ENCODE peak calls at places on chromosomes 2 and 18, in eight cellular contexts. One of them, this sample, is unnamed.

GRCh38 chr2:16650287-16651249 is 15.1 kb downstream of the CYRIA start:
- DNase-seq in H9: no peak
- DNase-seq in brain microvascular endothelial cell: peak
- DNase-seq in T-helper 1 cell: no peak
- DNase-seq in iPS-NIHi11: no peak
- DNase-seq in adrenal gland: no peak
- DNase-seq in psoas muscle: no peak
- DNase-seq in heart left ventricle: no peak
- DNase-seq in this sample: no peak

GRCh38 chr2:237475704-237476107 is 11.3 kb upstream of the MLPH start:
- DNase-seq in psoas muscle: peak
- DNase-seq in brain microvascular endothelial cell: peak
- DNase-seq in iPS-NIHi11: no peak
- DNase-seq in H9: no peak
- DNase-seq in T-helper 1 cell: peak
- DNase-seq in heart left ventricle: no peak
- DNase-seq in adrenal gland: no peak
- DNase-seq in this sample: no peak

GRCh38 chr2:188813846-188814245 is 160.3 kb upstream of the COL3A1 start:
- DNase-seq in heart left ventricle: no peak
- DNase-seq in psoas muscle: no peak
- DNase-seq in H9: no peak
- DNase-seq in adrenal gland: no peak
- DNase-seq in iPS-NIHi11: no peak
- DNase-seq in brain microvascular endothelial cell: peak
- DNase-seq in T-helper 1 cell: no peak
- DNase-seq in this sample: peak

GRCh38 chr2:195638738-195639137 is 18.3 kb upstream of the SLC39A10 start:
- DNase-seq in T-helper 1 cell: no peak
- DNase-seq in H9: no peak
- DNase-seq in heart left ventricle: no peak
- DNase-seq in adrenal gland: no peak
- DNase-seq in iPS-NIHi11: no peak
- DNase-seq in psoas muscle: no peak
- DNase-seq in brain microvascular endothelial cell: no peak
- DNase-seq in this sample: no peak

GRCh38 chr2:122478773-122479172 is 723.3 kb downstream of the TSN start:
- DNase-seq in iPS-NIHi11: no peak
- DNase-seq in adrenal gland: no peak
- DNase-seq in psoas muscle: no peak
- DNase-seq in H9: no peak
- DNase-seq in brain microvascular endothelial cell: no peak
- DNase-seq in heart left ventricle: no peak
- DNase-seq in T-helper 1 cell: no peak
- DNase-seq in this sample: no peak

GRCh38 chr18:63067939-63068338 is 251.6 kb downstream of the BCL2 start:
- DNase-seq in heart left ventricle: no peak
- DNase-seq in psoas muscle: no peak
- DNase-seq in T-helper 1 cell: no peak
- DNase-seq in H9: no peak
- DNase-seq in brain microvascular endothelial cell: no peak
- DNase-seq in adrenal gland: no peak
- DNase-seq in iPS-NIHi11: no peak
- DNase-seq in this sample: no peak

GRCh38 chr2:49240608-49241007 is 86.3 kb upstream of the FSHR start:
- DNase-seq in heart left ventricle: no peak
- DNase-seq in adrenal gland: no peak
- DNase-seq in brain microvascular endothelial cell: no peak
- DNase-seq in psoas muscle: no peak
- DNase-seq in T-helper 1 cell: no peak
- DNase-seq in H9: no peak
- DNase-seq in iPS-NIHi11: peak
- DNase-seq in this sample: no peak

GRCh38 chr2:166494140-166494544 is at the start of gene SCN7A:
- DNase-seq in T-helper 1 cell: no peak
- DNase-seq in iPS-NIHi11: peak
- DNase-seq in H9: peak
- DNase-seq in psoas muscle: peak
- DNase-seq in heart left ventricle: peak
- DNase-seq in brain microvascular endothelial cell: peak
- DNase-seq in adrenal gland: peak
- DNase-seq in this sample: peak

GRCh38 chr18:67043276-67043675 is 439.4 kb upstream of the CDH19 start:
- DNase-seq in heart left ventricle: peak
- DNase-seq in iPS-NIHi11: peak
- DNase-seq in H9: peak
- DNase-seq in adrenal gland: no peak
- DNase-seq in T-helper 1 cell: no peak
- DNase-seq in brain microvascular endothelial cell: no peak
- DNase-seq in psoas muscle: no peak
- DNase-seq in this sample: no peak

GRCh38 chr18:58223717-58224424 is 179.8 kb downstream of the NEDD4L start:
- DNase-seq in iPS-NIHi11: no peak
- DNase-seq in adrenal gland: peak
- DNase-seq in psoas muscle: no peak
- DNase-seq in H9: no peak
- DNase-seq in heart left ventricle: no peak
- DNase-seq in T-helper 1 cell: no peak
- DNase-seq in brain microvascular endothelial cell: peak
- DNase-seq in this sample: peak

GRCh38 chr2:100397117-100397860 is 20.2 kb downstream of the CHST10 start:
- DNase-seq in psoas muscle: no peak
- DNase-seq in adrenal gland: no peak
- DNase-seq in heart left ventricle: no peak
- DNase-seq in H9: no peak
- DNase-seq in iPS-NIHi11: no peak
- DNase-seq in T-helper 1 cell: no peak
- DNase-seq in brain microvascular endothelial cell: no peak
- DNase-seq in this sample: no peak

GRCh38 chr2:27303093-27304025 is 4.9 kb downstream of the UCN start:
- DNase-seq in psoas muscle: no peak
- DNase-seq in brain microvascular endothelial cell: peak
- DNase-seq in heart left ventricle: no peak
- DNase-seq in T-helper 1 cell: peak
- DNase-seq in H9: no peak
- DNase-seq in iPS-NIHi11: peak
- DNase-seq in adrenal gland: peak
- DNase-seq in this sample: peak

GRCh38 chr18:50377061-50377798 is 2.4 kb downstream of the SKA1 start:
- DNase-seq in brain microvascular endothelial cell: no peak
- DNase-seq in iPS-NIHi11: no peak
- DNase-seq in psoas muscle: no peak
- DNase-seq in heart left ventricle: no peak
- DNase-seq in T-helper 1 cell: no peak
- DNase-seq in adrenal gland: no peak
- DNase-seq in H9: no peak
- DNase-seq in this sample: no peak

This sample was measured in left cardiac atrium.